ENCODE peak calls at places on chromosomes 11 and 22, in seven cellular contexts. One of them, this sample, is unnamed.

GRCh38 chr11:134576721-134577171 is 164.7 kb upstream of the B3GAT1 start:
- DNase-seq in SK-N-SH: no peak
- DNase-seq in GM12878: no peak
- DNase-seq in HCT116: no peak
- DNase-seq in HepG2: no peak
- DNase-seq in H1: peak; percentile 29
- DNase-seq in K562: no peak
- DNase-seq in this sample: no peak

GRCh38 chr11:74681686-74682651 is 49.3 kb downstream of the CHRDL2 start:
- DNase-seq in K562: no peak
- DNase-seq in SK-N-SH: no peak
- DNase-seq in HCT116: no peak
- DNase-seq in HepG2: no peak
- DNase-seq in GM12878: no peak
- DNase-seq in H1: no peak
- DNase-seq in this sample: peak; percentile 44

GRCh38 chr22:36873614-36874308 is 13.0 kb downstream of the NCF4 start:
- DNase-seq in GM12878: peak; percentile 69
- DNase-seq in K562: peak; percentile 15
- DNase-seq in HepG2: peak; percentile 62
- DNase-seq in SK-N-SH: peak; percentile 62
- DNase-seq in HCT116: peak; percentile 37
- DNase-seq in H1: no peak
- DNase-seq in this sample: peak; percentile 80

GRCh38 chr11:96055706-96056387 is 131.9 kb upstream of the MTMR2 start:
- DNase-seq in K562: no peak
- DNase-seq in GM12878: no peak
- DNase-seq in H1: no peak
- DNase-seq in HepG2: peak; percentile 7
- DNase-seq in SK-N-SH: no peak
- DNase-seq in HCT116: no peak
- DNase-seq in this sample: no peak

GRCh38 chr22:23565288-23565941 is 14.7 kb downstream of the IGLL1 start:
- DNase-seq in SK-N-SH: peak; percentile 67
- DNase-seq in H1: peak; percentile 76
- DNase-seq in K562: no peak
- DNase-seq in HCT116: peak; percentile 4
- DNase-seq in GM12878: no peak
- DNase-seq in HepG2: no peak
- DNase-seq in this sample: peak; percentile 19

GRCh38 chr11:34242037-34242625 is 115.7 kb downstream of the ABTB2 start:
- DNase-seq in HCT116: no peak
- DNase-seq in H1: no peak
- DNase-seq in GM12878: no peak
- DNase-seq in K562: peak; percentile 85
- DNase-seq in HepG2: no peak
- DNase-seq in SK-N-SH: no peak
- DNase-seq in this sample: no peak

GRCh38 chr11:43825217-43825816 is 55.3 kb upstream of the ALKBH3 start:
- DNase-seq in SK-N-SH: peak; percentile 46
- DNase-seq in HCT116: peak; percentile 31
- DNase-seq in HepG2: peak; percentile 8
- DNase-seq in H1: no peak
- DNase-seq in GM12878: no peak
- DNase-seq in K562: peak; percentile 17
- DNase-seq in this sample: peak; percentile 11

GRCh38 chr11:121352301-121352891 is 59.8 kb downstream of the SC5D start:
- DNase-seq in SK-N-SH: no peak
- DNase-seq in GM12878: no peak
- DNase-seq in HCT116: no peak
- DNase-seq in H1: no peak
- DNase-seq in HepG2: no peak
- DNase-seq in K562: no peak
- DNase-seq in this sample: no peak

GRCh38 chr11:130383363-130384168 is 44.8 kb downstream of the ADAMTS8 start:
- DNase-seq in HCT116: no peak
- DNase-seq in GM12878: no peak
- DNase-seq in HepG2: peak; percentile 44
- DNase-seq in K562: no peak
- DNase-seq in SK-N-SH: no peak
- DNase-seq in H1: peak; percentile 66
- DNase-seq in this sample: no peak

GRCh38 chr11:121214861-121215260 is 77.7 kb upstream of the SC5D start:
- DNase-seq in HepG2: no peak
- DNase-seq in SK-N-SH: no peak
- DNase-seq in H1: no peak
- DNase-seq in HCT116: no peak
- DNase-seq in K562: no peak
- DNase-seq in GM12878: no peak
- DNase-seq in this sample: no peak

GRCh38 chr11:111906680-111907079 is 4.9 kb downstream of the CRYAB start:
- DNase-seq in SK-N-SH: no peak
- DNase-seq in GM12878: no peak
- DNase-seq in HepG2: no peak
- DNase-seq in HCT116: no peak
- DNase-seq in H1: no peak
- DNase-seq in K562: no peak
- DNase-seq in this sample: no peak

GRCh38 chr22:46756097-46756496 is 6.4 kb upstream of the TBC1D22A start:
- DNase-seq in K562: no peak
- DNase-seq in HCT116: no peak
- DNase-seq in H1: no peak
- DNase-seq in GM12878: no peak
- DNase-seq in HepG2: no peak
- DNase-seq in SK-N-SH: no peak
- DNase-seq in this sample: no peak

GRCh38 chr22:43823353-43823908 is 11.3 kb upstream of the EFCAB6 start:
- DNase-seq in H1: peak; percentile 50
- DNase-seq in HepG2: peak; percentile 61
- DNase-seq in GM12878: no peak
- DNase-seq in HCT116: no peak
- DNase-seq in K562: no peak
- DNase-seq in SK-N-SH: no peak
- DNase-seq in this sample: no peak

GRCh38 chr11:64536396-64536935 is 54.6 kb upstream of the SLC22A12 start:
- DNase-seq in HCT116: no peak
- DNase-seq in K562: no peak
- DNase-seq in HepG2: no peak
- DNase-seq in H1: no peak
- DNase-seq in GM12878: no peak
- DNase-seq in SK-N-SH: no peak
- DNase-seq in this sample: no peak

GRCh38 chr22:40176921-40177737 is 596 bp upstream of the TNRC6B start:
- DNase-seq in HepG2: peak; percentile 87
- DNase-seq in GM12878: peak; percentile 41
- DNase-seq in HCT116: no peak
- DNase-seq in K562: peak; percentile 47
- DNase-seq in SK-N-SH: no peak
- DNase-seq in H1: peak; percentile 77
- DNase-seq in this sample: peak; percentile 69

GRCh38 chr22:30386960-30387848 is at the start of gene RNF215:
- DNase-seq in HepG2: peak; percentile 54
- DNase-seq in GM12878: no peak
- DNase-seq in SK-N-SH: peak; percentile 99
- DNase-seq in H1: peak; percentile 95
- DNase-seq in HCT116: peak; percentile 44
- DNase-seq in K562: peak; percentile 92
- DNase-seq in this sample: peak; percentile 72

GRCh38 chr11:64989416-64989815 is 7.4 kb downstream of the BATF2 start:
- DNase-seq in H1: no peak
- DNase-seq in GM12878: no peak
- DNase-seq in K562: no peak
- DNase-seq in SK-N-SH: no peak
- DNase-seq in HCT116: no peak
- DNase-seq in HepG2: no peak
- DNase-seq in this sample: no peak

GRCh38 chr11:12159351-12160099 is 49.1 kb downstream of the MICAL2 start:
- DNase-seq in H1: no peak
- DNase-seq in K562: no peak
- DNase-seq in HepG2: no peak
- DNase-seq in SK-N-SH: no peak
- DNase-seq in GM12878: no peak
- DNase-seq in HCT116: no peak
- DNase-seq in this sample: no peak

GRCh38 chr11:77205467-77206263 is 77.6 kb downstream of the MYO7A start:
- DNase-seq in SK-N-SH: peak; percentile 23
- DNase-seq in HepG2: no peak
- DNase-seq in H1: no peak
- DNase-seq in GM12878: no peak
- DNase-seq in HCT116: no peak
- DNase-seq in K562: no peak
- DNase-seq in this sample: no peak

GRCh38 chr11:118418770-118419169 is 17.4 kb downstream of the ATP5MG start:
- DNase-seq in K562: no peak
- DNase-seq in H1: no peak
- DNase-seq in SK-N-SH: no peak
- DNase-seq in HepG2: no peak
- DNase-seq in HCT116: no peak
- DNase-seq in GM12878: no peak
- DNase-seq in this sample: no peak

GRCh38 chr11:118412921-118413320 is 11.5 kb downstream of the ATP5MG start:
- DNase-seq in K562: no peak
- DNase-seq in HepG2: no peak
- DNase-seq in GM12878: no peak
- DNase-seq in HCT116: no peak
- DNase-seq in H1: no peak
- DNase-seq in SK-N-SH: no peak
- DNase-seq in this sample: no peak

GRCh38 chr11:118417801-118418200 is 16.4 kb downstream of the ATP5MG start:
- DNase-seq in H1: no peak
- DNase-seq in K562: no peak
- DNase-seq in SK-N-SH: no peak
- DNase-seq in GM12878: no peak
- DNase-seq in HepG2: no peak
- DNase-seq in HCT116: no peak
- DNase-seq in this sample: no peak

GRCh38 chr11:118415739-118416068 is 14.3 kb downstream of the ATP5MG start:
- DNase-seq in K562: peak; percentile 38
- DNase-seq in GM12878: no peak
- DNase-seq in H1: peak; percentile 49
- DNase-seq in HepG2: no peak
- DNase-seq in SK-N-SH: peak; percentile 68
- DNase-seq in HCT116: peak; percentile 33
- DNase-seq in this sample: no peak

DNA sequence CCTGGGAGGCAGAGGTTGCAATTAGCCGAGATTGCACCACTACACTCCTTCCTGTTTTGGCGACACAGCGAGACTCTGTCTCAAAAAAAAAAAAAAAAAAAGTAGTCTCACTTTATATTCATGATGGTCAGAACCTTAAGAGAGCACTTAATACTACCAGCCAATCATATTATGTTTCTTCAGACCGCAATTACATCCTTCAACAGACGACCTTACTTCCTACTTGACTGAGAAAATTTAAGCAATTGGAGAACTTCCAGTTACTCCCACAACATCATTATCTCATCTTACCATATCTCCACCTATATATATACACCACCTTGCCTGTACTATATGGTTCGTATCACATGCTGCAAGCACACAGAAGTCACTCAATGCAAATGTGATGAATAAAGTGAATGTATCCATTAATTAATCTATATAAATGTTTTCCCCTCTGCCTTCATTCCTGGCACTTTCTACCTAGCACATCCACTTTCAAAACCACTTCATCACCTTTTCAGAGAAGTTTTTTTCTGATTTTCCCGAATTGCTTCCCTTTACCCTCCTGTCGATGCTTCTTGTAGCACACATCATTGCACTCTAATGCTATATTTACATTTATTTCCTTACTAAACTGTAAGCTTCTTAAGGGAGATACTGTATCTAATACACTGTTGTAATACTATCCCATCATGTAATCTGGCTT is 13.8 kb downstream of the ATP5MG start:
- DNase-seq in HepG2: no peak
- DNase-seq in HCT116: no peak
- DNase-seq in H1: no peak
- DNase-seq in K562: no peak
- DNase-seq in SK-N-SH: no peak
- DNase-seq in GM12878: no peak
- DNase-seq in this sample: no peak
- TF ChIP-seq JUND in HepG2: no peak
- TF ChIP-seq JUND in HCT116: no peak
- TF ChIP-seq JUND in H1: no peak
- TF ChIP-seq JUND in K562: no peak
- TF ChIP-seq JUND in SK-N-SH: no peak
- TF ChIP-seq JUND in GM12878: no peak
- TF ChIP-seq JUND in this sample: no peak

GRCh38 chr11:46637546-46637945 is 20.2 kb downstream of the ATG13 start:
- DNase-seq in K562: no peak
- DNase-seq in GM12878: no peak
- DNase-seq in HCT116: no peak
- DNase-seq in HepG2: no peak
- DNase-seq in SK-N-SH: no peak
- DNase-seq in H1: no peak
- DNase-seq in this sample: no peak

GRCh38 chr11:46633291-46634217 is 16.2 kb downstream of the ATG13 start:
- DNase-seq in HepG2: peak; percentile 49
- DNase-seq in GM12878: no peak
- DNase-seq in H1: no peak
- DNase-seq in HCT116: no peak
- DNase-seq in K562: no peak
- DNase-seq in SK-N-SH: no peak
- DNase-seq in this sample: no peak

GRCh38 chr11:46632502-46632901 is 15.1 kb downstream of the ATG13 start:
- DNase-seq in HCT116: no peak
- DNase-seq in K562: no peak
- DNase-seq in HepG2: no peak
- DNase-seq in SK-N-SH: no peak
- DNase-seq in H1: no peak
- DNase-seq in GM12878: no peak
- DNase-seq in this sample: no peak

GRCh38 chr11:46639197-46639839 is 22.0 kb downstream of the ATG13 start:
- DNase-seq in HCT116: no peak
- DNase-seq in HepG2: no peak
- DNase-seq in GM12878: no peak
- DNase-seq in H1: no peak
- DNase-seq in K562: no peak
- DNase-seq in SK-N-SH: no peak
- DNase-seq in this sample: no peak

GRCh38 chr11:46635557-46636139 is 18.3 kb downstream of the ATG13 start:
- DNase-seq in H1: no peak
- DNase-seq in HepG2: no peak
- DNase-seq in K562: no peak
- DNase-seq in GM12878: no peak
- DNase-seq in SK-N-SH: no peak
- DNase-seq in HCT116: no peak
- DNase-seq in this sample: no peak
- TF ChIP-seq JUND in H1: no peak
- TF ChIP-seq JUND in HepG2: no peak
- TF ChIP-seq JUND in K562: no peak
- TF ChIP-seq JUND in GM12878: no peak
- TF ChIP-seq JUND in SK-N-SH: no peak
- TF ChIP-seq JUND in HCT116: no peak
- TF ChIP-seq JUND in this sample: no peak

GRCh38 chr22:35708453-35708852 is 9.2 kb upstream of the APOL5 start:
- DNase-seq in H1: no peak
- DNase-seq in K562: no peak
- DNase-seq in HepG2: no peak
- DNase-seq in HCT116: no peak
- DNase-seq in SK-N-SH: no peak
- DNase-seq in GM12878: no peak
- DNase-seq in this sample: no peak
- TF ChIP-seq JUND in H1: no peak
- TF ChIP-seq JUND in K562: no peak
- TF ChIP-seq JUND in HepG2: no peak
- TF ChIP-seq JUND in HCT116: no peak
- TF ChIP-seq JUND in SK-N-SH: no peak
- TF ChIP-seq JUND in GM12878: no peak
- TF ChIP-seq JUND in this sample: no peak

GRCh38 chr11:45414082-45414481 is 127.9 kb upstream of the SYT13 start:
- DNase-seq in H1: no peak
- DNase-seq in K562: no peak
- DNase-seq in SK-N-SH: peak; percentile 54
- DNase-seq in GM12878: no peak
- DNase-seq in HepG2: no peak
- DNase-seq in HCT116: no peak
- DNase-seq in this sample: no peak
- TF ChIP-seq JUND in H1: no peak
- TF ChIP-seq JUND in K562: no peak
- TF ChIP-seq JUND in SK-N-SH: no peak
- TF ChIP-seq JUND in GM12878: no peak
- TF ChIP-seq JUND in HepG2: no peak
- TF ChIP-seq JUND in HCT116: no peak
- TF ChIP-seq JUND in this sample: no peak

This sample was measured in T47D.